ENCODE peak calls at places on chromosome 14, in five cellular contexts. C is GM12878, Y is IMR-90, N is K562, H is HepG2. J is an unnamed sample.

GRCh38 chr14:71686677-71687076 is 245.6 kb upstream of the RGS6 start:
- DNase-seq in C (no peak), Y (peak), N (no peak), H (no peak), J (no peak)

GRCh38 chr14:65414961-65415589 is 2.5 kb downstream of the FUT8 start:
- DNase-seq in C (no peak), Y (peak), N (no peak), H (peak), J (peak)

GRCh38 chr14:22417914-22418313 is 171.1 kb downstream of the DAD1 start:
- DNase-seq in C (no peak), Y (no peak), N (peak), H (no peak), J (no peak)

GRCh38 chr14:43894534-43894933 is 612.5 kb downstream of the FSCB start:
- DNase-seq in C (no peak), Y (peak), N (peak), H (no peak), J (no peak)

GRCh38 chr14:51401756-51402155 is 161.7 kb downstream of the TMX1 start:
- DNase-seq in C (no peak), Y (no peak), N (no peak), H (no peak), J (no peak)

GRCh38 chr14:58701576-58701975 is 63.8 kb downstream of the DACT1 start:
- DNase-seq in C (no peak), Y (no peak), N (no peak), H (no peak), J (no peak)

GRCh38 chr14:81886588-81886987 is 352.9 kb upstream of the SEL1L start:
- DNase-seq in C (no peak), Y (no peak), N (no peak), H (no peak), J (no peak)

GRCh38 chr14:80298491-80299017 is 87.2 kb upstream of the DIO2 start:
- DNase-seq in C (no peak), Y (no peak), N (no peak), H (no peak), J (no peak)

DNA sequence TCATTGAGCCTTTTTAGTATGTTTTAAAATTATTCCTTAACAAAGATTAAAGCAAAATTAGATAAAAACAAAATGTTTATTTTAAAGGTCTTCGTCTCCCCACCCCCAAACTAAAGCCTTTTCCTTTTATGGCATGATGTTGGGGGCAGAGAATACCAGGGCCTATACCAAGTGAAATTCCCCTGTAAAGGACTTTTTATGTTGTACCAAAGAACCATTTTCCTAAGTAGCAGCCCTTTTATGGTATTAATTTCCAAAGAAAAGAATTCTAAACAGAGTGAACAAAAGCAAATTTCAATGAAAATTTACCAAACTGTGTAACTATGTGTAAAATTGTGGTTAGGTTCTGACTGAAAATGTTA is 71.9 kb upstream of the GNPNAT1 start:
- DNase-seq in C (no peak), Y (peak), N (no peak), H (no peak), J (no peak)
- H3K4me2 ChIP-seq in C (no peak), Y (peak), N (no peak), H (no peak), J (peak)

GRCh38 chr14:68663385-68664076 is 129.3 kb downstream of the ZFP36L1 start:
- DNase-seq in C (peak), Y (peak), N (no peak), H (no peak), J (no peak)
- TF ChIP-seq BHLHE40 in C (peak), Y (peak), N (no peak), H (no peak), J (no peak)

GRCh38 chr14:75452900-75453816 is 25.3 kb downstream of the JDP2 start:
- DNase-seq in C (no peak), Y (peak), N (no peak), H (peak), J (peak)
- H3K4me2 ChIP-seq in C (peak), Y (peak), N (no peak), H (peak), J (peak)

DNA sequence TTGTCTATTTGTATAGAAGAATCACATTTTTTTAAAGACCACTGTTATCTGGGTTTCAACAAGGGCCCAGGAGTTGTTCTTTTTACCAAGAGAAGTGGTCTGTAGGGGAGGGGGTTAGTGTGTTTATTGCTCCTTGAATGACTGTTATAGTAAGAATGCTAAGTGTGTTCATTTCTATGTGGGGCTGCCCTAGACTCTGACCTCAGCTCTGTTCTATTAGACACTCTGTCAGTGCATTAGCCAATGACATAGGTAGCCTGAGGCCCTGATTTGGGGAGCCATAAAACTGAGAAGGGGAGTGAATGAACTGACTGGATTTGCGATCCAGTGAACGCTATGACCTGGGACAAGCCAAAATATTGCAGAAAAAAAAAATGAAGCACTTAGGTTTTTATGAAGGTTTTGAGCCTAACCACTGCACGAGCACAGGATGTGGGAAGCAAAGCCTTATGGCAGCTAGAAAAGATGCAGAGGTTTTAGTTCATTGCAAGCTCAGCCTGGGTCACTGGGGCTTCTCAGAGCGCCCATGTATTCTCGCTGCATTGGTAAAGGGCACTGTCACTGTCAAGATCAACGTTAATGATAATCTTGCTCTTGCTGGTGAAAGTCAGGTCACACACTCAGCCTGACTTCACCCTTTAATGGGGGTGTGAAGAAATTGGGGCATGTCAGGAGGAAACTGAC is 63.8 kb downstream of the PRKCH start:
- DNase-seq in C (no peak), Y (no peak), N (no peak), H (no peak), J (no peak)
- TF ChIP-seq BHLHE40 in C (peak), Y (no peak), N (no peak), H (no peak), J (no peak)

DNA sequence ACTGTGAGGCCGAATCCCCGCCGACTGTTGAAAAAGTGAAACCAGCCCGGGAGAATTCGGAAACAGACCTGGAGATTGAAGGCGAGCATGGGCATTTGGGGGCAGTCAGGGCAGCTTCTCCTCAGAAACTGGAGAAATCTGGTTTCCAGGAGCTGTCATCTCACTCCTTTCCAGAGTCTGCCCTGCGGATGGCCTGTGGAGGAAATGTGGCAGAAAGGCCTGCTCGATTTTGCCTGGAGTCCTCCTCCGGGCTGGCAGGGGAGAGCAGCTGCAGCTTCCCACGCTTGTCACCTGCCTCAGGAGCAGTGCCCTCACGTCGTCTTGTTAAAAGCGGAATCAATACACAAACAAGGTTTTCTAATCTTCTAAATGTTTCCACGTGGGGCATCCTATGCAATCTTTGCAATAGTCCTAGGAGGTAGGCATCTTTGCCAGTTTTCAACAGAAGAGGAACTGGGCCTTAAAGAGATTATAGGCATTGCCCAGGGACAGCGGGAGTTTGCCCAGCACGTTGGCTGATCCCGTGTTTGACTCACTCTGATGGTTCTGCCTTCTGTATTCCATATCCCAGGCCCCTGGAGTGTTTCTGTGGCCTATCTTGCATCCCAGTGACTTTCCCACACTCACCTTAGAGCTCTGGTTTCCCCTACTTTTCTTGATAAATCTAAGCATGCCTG is 2.3 kb downstream of the LRRC74A start:
- DNase-seq in C (no peak), Y (no peak), N (no peak), H (no peak), J (no peak)
- H3K4me2 ChIP-seq in C (no peak), Y (peak), N (no peak), H (no peak), J (no peak)

GRCh38 chr14:72717220-72717619 is 176.7 kb downstream of the DPF3 start:
- DNase-seq in C (no peak), Y (no peak), N (no peak), H (no peak), J (no peak)
- TF ChIP-seq BHLHE40 in C (no peak), Y (no peak), N (no peak), H (no peak), J (no peak)

J was measured in A549.